ENCODE peak calls at places on chromosomes 4 and X, in five cellular contexts. One of them, this sample, is unnamed.

GRCh38 chr4:72209600-72209999 is 177.8 kb downstream of the NPFFR2 start:
- DNase-seq in germinal center: no peak
- DNase-seq in stimulated activated CD4-positive, alpha-beta T cell treated with anti-CD3 and anti-CD28 coated beads, Interleukin-4, amount 100 ng/mL, for 48 hours: no peak
- DNase-seq in Karpas-422: no peak
- DNase-seq in SW 1271: no peak
- DNase-seq in this sample: no peak

GRCh38 chrX:140917354-140918115 is 84.9 kb upstream of the SPANXB1 start:
- DNase-seq in Karpas-422: no peak
- DNase-seq in SW 1271: no peak
- DNase-seq in germinal center: no peak
- DNase-seq in stimulated activated CD4-positive, alpha-beta T cell treated with anti-CD3 and anti-CD28 coated beads, Interleukin-4, amount 100 ng/mL, for 48 hours: no peak
- DNase-seq in this sample: no peak

GRCh38 chrX:10039821-10040793 is 72.9 kb downstream of the CLDN34 start:
- DNase-seq in stimulated activated CD4-positive, alpha-beta T cell treated with anti-CD3 and anti-CD28 coated beads, Interleukin-4, amount 100 ng/mL, for 48 hours: no peak
- DNase-seq in germinal center: no peak
- DNase-seq in SW 1271: no peak
- DNase-seq in Karpas-422: no peak
- DNase-seq in this sample: no peak

GRCh38 chr4:164239976-164240375 is 514.0 kb upstream of the SMIM31 start:
- DNase-seq in Karpas-422: no peak
- DNase-seq in stimulated activated CD4-positive, alpha-beta T cell treated with anti-CD3 and anti-CD28 coated beads, Interleukin-4, amount 100 ng/mL, for 48 hours: no peak
- DNase-seq in germinal center: no peak
- DNase-seq in SW 1271: no peak
- DNase-seq in this sample: no peak

GRCh38 chr4:184506527-184507121 is 32.3 kb upstream of the IRF2 start:
- DNase-seq in Karpas-422: peak
- DNase-seq in germinal center: peak
- DNase-seq in SW 1271: no peak
- DNase-seq in stimulated activated CD4-positive, alpha-beta T cell treated with anti-CD3 and anti-CD28 coated beads, Interleukin-4, amount 100 ng/mL, for 48 hours: peak
- DNase-seq in this sample: no peak

GRCh38 chr4:182318256-182318655 is 75.1 kb downstream of the TENM3 start:
- DNase-seq in stimulated activated CD4-positive, alpha-beta T cell treated with anti-CD3 and anti-CD28 coated beads, Interleukin-4, amount 100 ng/mL, for 48 hours: no peak
- DNase-seq in SW 1271: no peak
- DNase-seq in germinal center: no peak
- DNase-seq in Karpas-422: no peak
- DNase-seq in this sample: no peak

GRCh38 chr4:1240721-1241465 is 8.0 kb downstream of the CTBP1 start:
- DNase-seq in SW 1271: no peak
- DNase-seq in germinal center: no peak
- DNase-seq in stimulated activated CD4-positive, alpha-beta T cell treated with anti-CD3 and anti-CD28 coated beads, Interleukin-4, amount 100 ng/mL, for 48 hours: no peak
- DNase-seq in Karpas-422: no peak
- DNase-seq in this sample: no peak

GRCh38 chrX:30488092-30488491 is 89.5 kb downstream of the TASL start:
- DNase-seq in Karpas-422: peak
- DNase-seq in stimulated activated CD4-positive, alpha-beta T cell treated with anti-CD3 and anti-CD28 coated beads, Interleukin-4, amount 100 ng/mL, for 48 hours: no peak
- DNase-seq in germinal center: no peak
- DNase-seq in SW 1271: no peak
- DNase-seq in this sample: no peak

GRCh38 chrX:118976599-118977340 is 2.4 kb downstream of the LONRF3 start:
- DNase-seq in germinal center: no peak
- DNase-seq in SW 1271: no peak
- DNase-seq in stimulated activated CD4-positive, alpha-beta T cell treated with anti-CD3 and anti-CD28 coated beads, Interleukin-4, amount 100 ng/mL, for 48 hours: no peak
- DNase-seq in Karpas-422: peak
- DNase-seq in this sample: peak

GRCh38 chr4:25767877-25768475 is 94.8 kb downstream of the SEL1L3 start:
- DNase-seq in SW 1271: peak
- DNase-seq in stimulated activated CD4-positive, alpha-beta T cell treated with anti-CD3 and anti-CD28 coated beads, Interleukin-4, amount 100 ng/mL, for 48 hours: no peak
- DNase-seq in germinal center: no peak
- DNase-seq in Karpas-422: peak
- DNase-seq in this sample: peak

GRCh38 chrX:149628280-149628679 is 3.3 kb downstream of the TMEM185A start:
- DNase-seq in germinal center: no peak
- DNase-seq in Karpas-422: no peak
- DNase-seq in stimulated activated CD4-positive, alpha-beta T cell treated with anti-CD3 and anti-CD28 coated beads, Interleukin-4, amount 100 ng/mL, for 48 hours: no peak
- DNase-seq in SW 1271: no peak
- DNase-seq in this sample: no peak

GRCh38 chrX:72142094-72142843 is 10.6 kb upstream of the RTL5 start:
- DNase-seq in SW 1271: no peak
- DNase-seq in Karpas-422: peak
- DNase-seq in stimulated activated CD4-positive, alpha-beta T cell treated with anti-CD3 and anti-CD28 coated beads, Interleukin-4, amount 100 ng/mL, for 48 hours: no peak
- DNase-seq in germinal center: no peak
- DNase-seq in this sample: no peak

GRCh38 chrX:12814434-12814833 is 23.2 kb downstream of the PRPS2 start:
- DNase-seq in stimulated activated CD4-positive, alpha-beta T cell treated with anti-CD3 and anti-CD28 coated beads, Interleukin-4, amount 100 ng/mL, for 48 hours: no peak
- DNase-seq in germinal center: peak
- DNase-seq in Karpas-422: peak
- DNase-seq in SW 1271: no peak
- DNase-seq in this sample: peak

GRCh38 chr4:4460759-4461158 is 73.9 kb downstream of the NSG1 start:
- DNase-seq in SW 1271: no peak
- DNase-seq in Karpas-422: no peak
- DNase-seq in stimulated activated CD4-positive, alpha-beta T cell treated with anti-CD3 and anti-CD28 coated beads, Interleukin-4, amount 100 ng/mL, for 48 hours: no peak
- DNase-seq in germinal center: no peak
- DNase-seq in this sample: no peak

GRCh38 chr4:23889814-23890269 is at the start of gene PPARGC1A:
- DNase-seq in germinal center: peak
- DNase-seq in stimulated activated CD4-positive, alpha-beta T cell treated with anti-CD3 and anti-CD28 coated beads, Interleukin-4, amount 100 ng/mL, for 48 hours: no peak
- DNase-seq in Karpas-422: no peak
- DNase-seq in SW 1271: no peak
- DNase-seq in this sample: peak